ENCODE peak calls at places on chromosomes 2 and 18, in four cellular contexts. E, C, W and F are unnamed samples.

GRCh38 chr2:223952280-223952968 is 4.8 kb upstream of the MRPL44 start:
- DNase-seq in E (no peak), C (no peak), W (no peak), F (no peak)

GRCh38 chr2:233342301-233342700 is 12.0 kb upstream of the DGKD start:
- DNase-seq in W (no peak), C (no peak), E (no peak), F (no peak)

GRCh38 chr2:100321881-100322820 is at the start of gene LONRF2:
- DNase-seq in E (no peak), W (no peak), C (peak), F (no peak)

GRCh38 chr2:73902284-73902683 is 9.5 kb downstream of the ACTG2 start:
- DNase-seq in E (no peak), C (no peak), W (no peak), F (no peak)

GRCh38 chr18:29711931-29712330 is 1330.6 kb downstream of the DSC3 start:
- DNase-seq in W (no peak), C (no peak), E (no peak), F (no peak)

GRCh38 chr2:137659616-137660015 is 304.7 kb upstream of the HNMT start:
- DNase-seq in C (no peak), W (no peak), E (peak), F (peak)

GRCh38 chr2:207182916-207183315 is 17.2 kb upstream of the KLF7 start:
- DNase-seq in W (no peak), E (no peak), C (no peak), F (no peak)

GRCh38 chr2:120379916-120380893 is 34.3 kb downstream of the INHBB start:
- DNase-seq in W (no peak), C (no peak), E (no peak), F (no peak)

GRCh38 chr2:23107341-23107941 is 277.5 kb upstream of the KLHL29 start:
- DNase-seq in W (no peak), C (no peak), E (no peak), F (no peak)

DNA sequence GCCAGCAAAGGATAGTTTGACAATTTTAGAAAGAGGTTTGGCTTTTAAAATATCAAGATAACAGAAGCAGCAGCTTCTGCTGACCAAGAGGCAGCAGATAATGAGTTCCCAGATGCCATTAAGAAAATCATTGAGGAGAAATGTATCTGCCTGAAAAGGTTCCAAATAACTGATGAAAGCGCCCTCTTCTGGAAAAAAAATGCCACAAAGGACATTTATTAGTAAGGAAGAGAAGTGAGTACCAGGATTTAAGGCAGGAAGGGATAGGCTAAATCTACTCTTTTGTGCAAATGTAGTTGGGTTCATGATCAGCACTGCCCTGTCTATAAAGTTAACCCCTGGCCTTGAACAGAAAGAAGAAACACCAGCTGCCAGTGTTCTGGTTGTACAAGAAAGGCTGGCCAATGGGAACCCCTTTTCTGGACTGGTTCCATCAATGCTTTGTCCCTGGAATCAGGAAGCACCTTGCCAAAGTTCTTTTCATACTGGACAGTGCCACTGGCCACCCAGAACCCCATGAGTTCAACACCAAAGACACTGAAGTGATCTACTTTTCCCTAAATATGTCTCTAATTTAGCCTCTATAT is 40.6 kb downstream of the DHX57 start:
- DNase-seq in E (peak), W (peak), C (no peak), F (no peak)
- TF ChIP-seq CTCF in E (peak), W (peak), C (no peak), F (peak)

GRCh38 chr18:36818652-36819051 is 10.2 kb downstream of the TPGS2 start:
- DNase-seq in W (no peak), E (no peak), C (no peak), F (no peak)
- H3K27ac ChIP-seq in W (no peak), E (no peak), C (no peak), F (no peak)

DNA sequence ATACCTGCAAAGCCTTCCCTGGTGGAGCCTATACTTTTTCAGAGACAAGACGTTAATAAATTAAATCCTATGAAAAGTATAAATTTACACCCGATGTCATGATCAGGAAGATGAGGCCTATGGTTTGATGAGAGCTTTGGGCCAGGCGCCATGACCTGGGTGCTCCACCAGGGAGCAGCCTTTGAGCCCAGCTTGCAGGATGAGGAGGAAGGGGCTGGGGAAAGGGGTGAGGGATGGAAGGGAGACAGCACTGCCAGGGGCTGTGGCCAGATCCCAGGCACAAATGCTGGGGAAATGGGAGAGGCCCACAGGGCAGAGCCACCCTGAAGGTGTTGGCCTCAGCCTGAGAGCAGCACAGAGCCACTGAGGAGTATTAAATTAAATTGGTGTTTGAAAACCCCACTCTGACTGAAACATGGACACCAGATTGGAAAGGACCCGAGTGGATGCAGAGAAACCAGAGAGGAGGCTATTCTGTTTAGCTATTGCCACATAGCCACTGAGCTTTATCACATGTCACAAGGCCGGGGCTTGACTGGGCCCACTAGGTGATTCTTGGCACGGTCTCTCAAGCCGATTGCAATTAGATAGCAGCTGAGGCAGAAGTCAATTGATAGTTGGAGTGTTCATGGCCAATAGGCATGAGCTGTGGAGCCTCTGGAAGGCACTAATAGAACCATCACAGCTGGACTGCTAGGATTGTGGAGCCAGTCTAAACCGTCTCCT is 9.6 kb upstream of the FAHD2A start:
- DNase-seq in E (no peak), C (peak), W (no peak), F (no peak)
- TF ChIP-seq CTCF in E (no peak), C (no peak), W (no peak), F (no peak)

DNA sequence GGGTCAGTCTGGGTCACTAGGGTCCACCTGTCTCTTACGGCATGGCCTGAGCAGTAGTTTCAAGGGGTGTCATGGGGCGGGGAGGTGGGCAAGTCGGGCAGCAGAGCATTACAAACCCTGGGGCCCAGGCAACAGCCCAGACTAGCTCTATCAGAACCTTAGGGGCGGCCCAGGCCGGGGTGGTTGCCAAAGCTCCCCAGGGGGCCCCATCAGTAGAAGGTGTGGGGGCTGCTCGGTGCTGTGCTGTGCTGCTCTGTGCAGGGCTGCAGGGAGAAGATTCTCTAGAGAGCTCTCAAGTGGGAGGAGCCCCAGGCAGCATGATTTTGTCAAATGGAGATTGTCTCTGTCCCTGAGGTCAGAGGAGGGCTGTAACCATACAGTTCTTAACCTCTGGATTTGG is 36.4 kb upstream of the SLC14A1 start:
- DNase-seq in W (no peak), E (no peak), C (peak), F (no peak)
- H3K27ac ChIP-seq in W (no peak), E (no peak), C (peak), F (no peak)

GRCh38 chr2:719191-719590 is 42.0 kb upstream of the TMEM18 start:
- DNase-seq in E (no peak), W (no peak), C (no peak), F (no peak)

GRCh38 chr2:715038-715437 is 37.8 kb upstream of the TMEM18 start:
- DNase-seq in E (no peak), C (no peak), W (no peak), F (no peak)

GRCh38 chr2:714005-714741 is 37.0 kb upstream of the TMEM18 start:
- DNase-seq in C (no peak), W (peak), E (peak), F (peak)

GRCh38 chr2:719734-720133 is 42.5 kb upstream of the TMEM18 start:
- DNase-seq in C (no peak), E (no peak), W (no peak), F (no peak)

DNA sequence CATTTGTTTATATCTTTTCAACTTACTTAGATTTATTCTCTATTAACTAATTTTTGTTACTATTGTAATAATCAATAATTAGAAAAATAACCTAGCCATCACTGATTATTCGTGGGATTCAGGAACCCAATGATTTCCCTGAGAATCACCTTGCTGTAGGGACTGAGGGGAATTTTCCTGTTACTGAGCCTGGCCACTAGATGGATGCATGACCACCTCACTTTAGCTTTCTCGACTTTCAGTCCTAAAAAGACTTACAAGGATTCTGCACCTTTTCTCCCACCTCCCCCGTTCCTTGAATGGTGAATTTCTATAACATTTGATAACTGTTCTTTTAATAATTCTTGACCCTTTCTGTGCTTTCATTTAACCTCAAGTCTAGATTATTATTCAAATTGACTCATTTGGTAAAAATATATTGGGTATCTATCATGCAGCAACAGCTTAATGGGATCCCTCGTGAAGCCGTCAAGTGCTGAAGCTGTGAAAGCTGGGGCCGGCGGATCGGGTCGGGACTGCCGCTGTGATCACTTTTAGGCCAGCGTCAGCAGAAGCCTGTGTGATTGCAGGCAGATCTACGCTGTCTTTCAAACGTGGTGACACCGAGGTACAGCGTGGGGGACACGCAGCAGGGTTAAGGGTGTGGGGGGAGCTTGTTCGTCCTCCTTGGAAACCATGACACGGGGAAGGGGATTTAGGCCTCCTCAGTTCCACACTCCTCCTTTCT is 38.8 kb upstream of the TMEM18 start:
- DNase-seq in C (no peak), W (peak), E (no peak), F (peak)
- TF ChIP-seq CTCF in C (no peak), W (peak), E (peak), F (peak)

GRCh38 chr18:58319719-58320118 is 275.7 kb downstream of the NEDD4L start:
- DNase-seq in C (no peak), E (no peak), W (no peak), F (no peak)
- H3K27ac ChIP-seq in C (no peak), E (no peak), W (no peak), F (no peak)